ENCODE peak calls at places on chromosomes 2 and 18, in four cellular contexts. W is psoas muscle, D is right atrium auricular region, Y is cardiac muscle cell. H is an unnamed sample.

GRCh38 chr2:162782138-162782537 is 56.4 kb downstream of the KCNH7 start:
- DNase-seq in Y (peak; percentile 27), D (no peak), W (no peak), H (no peak)

GRCh38 chr18:6885992-6886823 is 156.7 kb downstream of the ARHGAP28 start:
- DNase-seq in D (no peak), Y (peak; percentile 77), W (no peak), H (peak; percentile 65)

GRCh38 chr2:20231632-20232031 is 6.7 kb upstream of the SDC1 start:
- DNase-seq in D (peak; percentile 52), Y (no peak), W (no peak), H (peak; percentile 67)

GRCh38 chr18:10736984-10737383 is 211.2 kb downstream of the NAPG start:
- DNase-seq in D (no peak), W (no peak), Y (peak; percentile 60), H (no peak)

GRCh38 chr18:55609426-55609825 is 21.4 kb upstream of the TCF4 start:
- DNase-seq in W (no peak), Y (no peak), D (no peak), H (no peak)

GRCh38 chr2:176582990-176583481 is 313.8 kb downstream of the MTX2 start:
- DNase-seq in W (no peak), D (no peak), Y (no peak), H (peak; percentile 97)

GRCh38 chr18:62663731-62664336 is 51.5 kb upstream of the PHLPP1 start:
- DNase-seq in D (no peak), Y (no peak), W (no peak), H (peak; percentile 79)

GRCh38 chr2:85536479-85536878 is 2.5 kb upstream of the MAT2A start:
- DNase-seq in D (no peak), Y (no peak), W (no peak), H (peak; percentile 86)

GRCh38 chr2:225040862-225041209 is 1.4 kb downstream of the DOCK10 start:
- DNase-seq in W (no peak), D (no peak), Y (no peak), H (peak; percentile 33)

GRCh38 chr2:100817388-100817985 is 2.5 kb upstream of the NPAS2 start:
- DNase-seq in Y (no peak), W (no peak), D (no peak), H (no peak)
- H3K4me3 ChIP-seq in Y (no peak overlapping the region), W (no peak overlapping the region), D (no peak overlapping the region), H (no peak overlapping the region)

GRCh38 chr2:32210767-32211408 is 45.2 kb downstream of the SLC30A6 start:
- DNase-seq in D (no peak), W (no peak), Y (no peak), H (no peak)

GRCh38 chr2:32212293-32212692 is 46.6 kb downstream of the SLC30A6 start:
- DNase-seq in D (no peak), Y (no peak), W (no peak), H (no peak)
- TF ChIP-seq CTCF in D (no peak), Y (no peak), W (no peak), H (no peak)

GRCh38 chr2:169042856-169043255 is 11.7 kb upstream of the ABCB11 start:
- DNase-seq in W (no peak), D (no peak), Y (no peak), H (no peak)
- H3K4me3 ChIP-seq in W (no peak overlapping the region), D (no peak overlapping the region), Y (no peak overlapping the region), H (no peak overlapping the region)

DNA sequence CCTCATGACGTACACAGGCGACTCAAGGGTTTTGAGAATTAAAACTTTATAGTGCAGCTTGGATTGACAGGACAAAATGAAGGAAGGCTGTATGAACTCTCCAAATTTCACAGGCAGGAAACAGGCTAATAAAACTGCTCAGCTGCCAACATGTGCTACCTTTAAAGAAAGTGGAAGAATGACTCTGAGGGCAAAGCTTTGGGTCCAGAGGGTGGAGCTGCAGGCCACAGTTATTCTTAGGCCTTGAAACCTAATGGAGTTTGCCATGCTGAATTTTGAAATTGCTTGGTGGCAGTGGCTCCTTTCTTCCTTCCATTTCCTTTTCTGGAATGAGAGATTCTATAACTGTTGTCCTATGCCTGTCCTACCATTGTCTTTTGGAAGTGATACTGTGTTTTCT is 34.8 kb downstream of the HAT1 start:
- DNase-seq in Y (peak; percentile 38), W (no peak), D (no peak), H (peak; percentile 10)
- TF ChIP-seq CTCF in Y (peak; percentile 5), W (no peak), D (no peak), H (peak; percentile 1)

GRCh38 chr2:174965992-174966789 is 39.0 kb downstream of the CHN1 start:
- DNase-seq in D (no peak), Y (no peak), W (no peak), H (peak; percentile 38)
- H3K4me3 ChIP-seq in D (no peak overlapping the region), Y (no peak overlapping the region), W (no peak overlapping the region), H (no peak overlapping the region)

DNA sequence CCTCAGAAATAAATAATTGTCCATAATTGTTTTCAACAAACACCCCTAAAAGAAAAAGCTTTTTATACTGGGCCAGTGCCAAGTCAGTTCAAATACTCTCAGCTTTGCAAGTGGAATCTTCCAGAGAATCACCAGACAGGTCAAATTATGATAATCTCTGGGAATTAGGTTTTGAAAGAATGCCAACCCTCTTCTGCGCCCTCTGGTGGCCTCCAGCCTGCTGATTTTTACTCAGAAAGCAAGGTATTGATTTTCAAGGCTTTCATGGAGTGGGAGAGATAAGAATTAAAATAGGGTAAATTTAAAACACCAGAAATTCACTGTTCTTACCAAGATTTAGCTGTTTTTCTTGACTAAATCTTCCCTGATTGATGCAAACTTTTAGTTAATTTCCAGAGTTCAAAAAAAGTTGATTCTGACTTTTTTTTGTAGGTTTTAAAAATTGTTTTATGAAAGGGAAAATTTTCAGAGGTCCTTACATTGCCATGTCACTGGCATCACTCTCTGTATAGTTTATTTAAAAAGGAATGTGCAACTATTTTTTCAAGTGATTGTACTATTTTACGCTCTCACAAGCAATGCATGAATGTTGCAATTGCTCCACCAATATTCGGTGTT is 282.9 kb upstream of the TNP1 start:
- DNase-seq in Y (no peak), D (no peak), W (no peak), H (peak; percentile 47)
- TF ChIP-seq CTCF in Y (peak; percentile 60), D (peak; percentile 45), W (peak; percentile 31), H (peak; percentile 83)

H was measured in fibroblast of mammary gland.